ENCODE peak calls at places on chromosomes 6 and 20, in four cellular contexts. One of them, this sample, is unnamed.

GRCh38 chr6:46290435-46290834 is 119.7 kb upstream of the ENPP5 start:
- DNase-seq in effector CD4-positive, alpha-beta T cell: no peak
- DNase-seq in GM13977: no peak
- DNase-seq in HT-29: no peak
- DNase-seq in this sample: no peak

GRCh38 chr20:22586645-22587310 is 2.4 kb upstream of the FOXA2 start:
- DNase-seq in effector CD4-positive, alpha-beta T cell: no peak
- DNase-seq in GM13977: peak
- DNase-seq in HT-29: peak
- DNase-seq in this sample: peak

GRCh38 chr20:36540551-36541211 is 638 bp upstream of the MYL9 start:
- DNase-seq in effector CD4-positive, alpha-beta T cell: no peak
- DNase-seq in GM13977: no peak
- DNase-seq in HT-29: no peak
- DNase-seq in this sample: peak

GRCh38 chr20:31666258-31667042 is 28.7 kb downstream of the COX4I2 start:
- DNase-seq in effector CD4-positive, alpha-beta T cell: no peak
- DNase-seq in GM13977: no peak
- DNase-seq in HT-29: no peak
- DNase-seq in this sample: peak

GRCh38 chr20:35297153-35297552 is 4.9 kb upstream of the FAM83C start:
- DNase-seq in effector CD4-positive, alpha-beta T cell: no peak
- DNase-seq in GM13977: no peak
- DNase-seq in HT-29: no peak
- DNase-seq in this sample: no peak

GRCh38 chr6:161210857-161211256 is 63.0 kb downstream of the AGPAT4 start:
- DNase-seq in effector CD4-positive, alpha-beta T cell: no peak
- DNase-seq in GM13977: no peak
- DNase-seq in HT-29: no peak
- DNase-seq in this sample: no peak

GRCh38 chr20:38268115-38268514 is 7.6 kb upstream of the KIAA1755 start:
- DNase-seq in effector CD4-positive, alpha-beta T cell: no peak
- DNase-seq in GM13977: no peak
- DNase-seq in HT-29: no peak
- DNase-seq in this sample: no peak

GRCh38 chr20:32972181-32973076 is 31.8 kb downstream of the SUN5 start:
- DNase-seq in effector CD4-positive, alpha-beta T cell: peak
- DNase-seq in GM13977: peak
- DNase-seq in HT-29: no peak
- DNase-seq in this sample: no peak

GRCh38 chr6:167980911-167981310 is 16.6 kb upstream of the KIF25 start:
- DNase-seq in effector CD4-positive, alpha-beta T cell: no peak
- DNase-seq in GM13977: no peak
- DNase-seq in HT-29: no peak
- DNase-seq in this sample: no peak

GRCh38 chr20:36177716-36178115 is 23.2 kb downstream of the EPB41L1 start:
- DNase-seq in effector CD4-positive, alpha-beta T cell: no peak
- DNase-seq in GM13977: no peak
- DNase-seq in HT-29: peak
- DNase-seq in this sample: no peak

GRCh38 chr6:32933661-32934085 is 7.2 kb downstream of the HLA-DMB start:
- DNase-seq in effector CD4-positive, alpha-beta T cell: peak
- DNase-seq in GM13977: no peak
- DNase-seq in HT-29: peak
- DNase-seq in this sample: peak

GRCh38 chr6:82741325-82741995 is 324.2 kb downstream of the UBE3D start:
- DNase-seq in effector CD4-positive, alpha-beta T cell: no peak
- DNase-seq in GM13977: no peak
- DNase-seq in HT-29: no peak
- DNase-seq in this sample: no peak

GRCh38 chr6:168061269-168062210 is 17.5 kb downstream of the FRMD1 start:
- DNase-seq in effector CD4-positive, alpha-beta T cell: no peak
- DNase-seq in GM13977: no peak
- DNase-seq in HT-29: no peak
- DNase-seq in this sample: no peak

GRCh38 chr6:1817033-1817761 is 207.5 kb downstream of the FOXC1 start:
- DNase-seq in effector CD4-positive, alpha-beta T cell: no peak
- DNase-seq in GM13977: no peak
- DNase-seq in HT-29: no peak
- DNase-seq in this sample: no peak

GRCh38 chr20:6152777-6153176 is 29.9 kb upstream of the FERMT1 start:
- DNase-seq in effector CD4-positive, alpha-beta T cell: no peak
- DNase-seq in GM13977: no peak
- DNase-seq in HT-29: no peak
- DNase-seq in this sample: no peak

GRCh38 chr6:19864285-19864684 is 27.1 kb downstream of the ID4 start:
- DNase-seq in effector CD4-positive, alpha-beta T cell: no peak
- DNase-seq in GM13977: no peak
- DNase-seq in HT-29: no peak
- DNase-seq in this sample: no peak

GRCh38 chr6:156881687-156882629 is 104.8 kb downstream of the ARID1B start:
- DNase-seq in effector CD4-positive, alpha-beta T cell: no peak
- DNase-seq in GM13977: no peak
- DNase-seq in HT-29: no peak
- DNase-seq in this sample: no peak

GRCh38 chr6:26544473-26544872 is 6.3 kb downstream of the HMGN4 start:
- DNase-seq in effector CD4-positive, alpha-beta T cell: no peak
- DNase-seq in GM13977: no peak
- DNase-seq in HT-29: no peak
- DNase-seq in this sample: no peak

GRCh38 chr6:66964216-66964615 is 1257.2 kb upstream of the EYS start:
- DNase-seq in effector CD4-positive, alpha-beta T cell: no peak
- DNase-seq in GM13977: no peak
- DNase-seq in HT-29: no peak
- DNase-seq in this sample: no peak

GRCh38 chr20:24588047-24588635 is 118.7 kb downstream of the SYNDIG1 start:
- DNase-seq in effector CD4-positive, alpha-beta T cell: no peak
- DNase-seq in GM13977: no peak
- DNase-seq in HT-29: no peak
- DNase-seq in this sample: no peak

This sample was measured in neural progenitor cell.